ENCODE peak calls at places on chromosomes 6 and 20, in nine cellular contexts. One of them, this sample, is unnamed.

GRCh38 chr20:36784900-36785299 is 11.3 kb upstream of the DSN1 start:
- DNase-seq in Peyer's patch: no peak
- DNase-seq in uterus: peak
- DNase-seq in cardiac fibroblast: peak
- DNase-seq in mesenchymal stem cell: no peak
- DNase-seq in right cardiac atrium: peak
- DNase-seq in brain microvascular endothelial cell: no peak
- DNase-seq in foreskin fibroblast: peak
- DNase-seq in GM23248: peak
- DNase-seq in this sample: no peak

GRCh38 chr20:51600016-51600420 is 57.5 kb upstream of the NFATC2 start:
- DNase-seq in Peyer's patch: no peak
- DNase-seq in uterus: no peak
- DNase-seq in cardiac fibroblast: no peak
- DNase-seq in mesenchymal stem cell: peak
- DNase-seq in right cardiac atrium: no peak
- DNase-seq in brain microvascular endothelial cell: no peak
- DNase-seq in foreskin fibroblast: peak
- DNase-seq in GM23248: no peak
- DNase-seq in this sample: no peak

GRCh38 chr6:119129148-119129967 is 50.9 kb upstream of the FAM184A start:
- DNase-seq in Peyer's patch: no peak
- DNase-seq in uterus: no peak
- DNase-seq in cardiac fibroblast: peak
- DNase-seq in mesenchymal stem cell: peak
- DNase-seq in right cardiac atrium: no peak
- DNase-seq in brain microvascular endothelial cell: peak
- DNase-seq in foreskin fibroblast: peak
- DNase-seq in GM23248: peak
- DNase-seq in this sample: no peak

GRCh38 chr6:160041608-160042007 is 72.7 kb downstream of the IGF2R start:
- DNase-seq in Peyer's patch: no peak
- DNase-seq in uterus: no peak
- DNase-seq in cardiac fibroblast: peak
- DNase-seq in mesenchymal stem cell: no peak
- DNase-seq in right cardiac atrium: peak
- DNase-seq in brain microvascular endothelial cell: peak
- DNase-seq in foreskin fibroblast: peak
- DNase-seq in GM23248: peak
- DNase-seq in this sample: peak

GRCh38 chr6:166678426-166678825 is 51.4 kb upstream of the RPS6KA2 start:
- DNase-seq in Peyer's patch: no peak
- DNase-seq in uterus: no peak
- DNase-seq in cardiac fibroblast: peak
- DNase-seq in mesenchymal stem cell: peak
- DNase-seq in right cardiac atrium: no peak
- DNase-seq in brain microvascular endothelial cell: no peak
- DNase-seq in foreskin fibroblast: no peak
- DNase-seq in GM23248: no peak
- DNase-seq in this sample: no peak

GRCh38 chr6:34657307-34657978 is 39.1 kb downstream of the ILRUN start:
- DNase-seq in Peyer's patch: no peak
- DNase-seq in uterus: peak
- DNase-seq in cardiac fibroblast: peak
- DNase-seq in mesenchymal stem cell: peak
- DNase-seq in right cardiac atrium: no peak
- DNase-seq in brain microvascular endothelial cell: peak
- DNase-seq in foreskin fibroblast: peak
- DNase-seq in GM23248: peak
- DNase-seq in this sample: peak

GRCh38 chr6:89630488-89630887 is 8.1 kb downstream of the LYRM2 start:
- DNase-seq in Peyer's patch: no peak
- DNase-seq in uterus: no peak
- DNase-seq in cardiac fibroblast: no peak
- DNase-seq in mesenchymal stem cell: no peak
- DNase-seq in right cardiac atrium: peak
- DNase-seq in brain microvascular endothelial cell: no peak
- DNase-seq in foreskin fibroblast: no peak
- DNase-seq in GM23248: no peak
- DNase-seq in this sample: no peak

GRCh38 chr6:156269751-156270369 is 507.3 kb upstream of the ARID1B start:
- DNase-seq in Peyer's patch: no peak
- DNase-seq in uterus: no peak
- DNase-seq in cardiac fibroblast: no peak
- DNase-seq in mesenchymal stem cell: no peak
- DNase-seq in right cardiac atrium: no peak
- DNase-seq in brain microvascular endothelial cell: no peak
- DNase-seq in foreskin fibroblast: no peak
- DNase-seq in GM23248: no peak
- DNase-seq in this sample: no peak

GRCh38 chr6:23339268-23339667 is 769.9 kb downstream of the HDGFL1 start:
- DNase-seq in Peyer's patch: no peak
- DNase-seq in uterus: no peak
- DNase-seq in cardiac fibroblast: no peak
- DNase-seq in mesenchymal stem cell: no peak
- DNase-seq in right cardiac atrium: no peak
- DNase-seq in brain microvascular endothelial cell: no peak
- DNase-seq in foreskin fibroblast: no peak
- DNase-seq in GM23248: no peak
- DNase-seq in this sample: no peak

GRCh38 chr20:13412806-13413445 is 191.9 kb downstream of the ISM1 start:
- DNase-seq in Peyer's patch: no peak
- DNase-seq in uterus: no peak
- DNase-seq in cardiac fibroblast: no peak
- DNase-seq in mesenchymal stem cell: no peak
- DNase-seq in right cardiac atrium: no peak
- DNase-seq in brain microvascular endothelial cell: no peak
- DNase-seq in foreskin fibroblast: no peak
- DNase-seq in GM23248: no peak
- DNase-seq in this sample: no peak

GRCh38 chr6:134182528-134182927 is 130.1 kb upstream of the SLC2A12 start:
- DNase-seq in Peyer's patch: no peak
- DNase-seq in uterus: no peak
- DNase-seq in cardiac fibroblast: no peak
- DNase-seq in mesenchymal stem cell: no peak
- DNase-seq in right cardiac atrium: no peak
- DNase-seq in brain microvascular endothelial cell: no peak
- DNase-seq in foreskin fibroblast: no peak
- DNase-seq in GM23248: no peak
- DNase-seq in this sample: no peak

GRCh38 chr20:46137816-46138215 is 19.7 kb downstream of the CD40 start:
- DNase-seq in Peyer's patch: no peak
- DNase-seq in uterus: no peak
- DNase-seq in cardiac fibroblast: no peak
- DNase-seq in mesenchymal stem cell: no peak
- DNase-seq in right cardiac atrium: no peak
- DNase-seq in brain microvascular endothelial cell: no peak
- DNase-seq in foreskin fibroblast: no peak
- DNase-seq in GM23248: no peak
- DNase-seq in this sample: no peak

GRCh38 chr6:75852721-75853120 is 103.7 kb downstream of the MYO6 start:
- DNase-seq in Peyer's patch: no peak
- DNase-seq in uterus: no peak
- DNase-seq in cardiac fibroblast: peak
- DNase-seq in mesenchymal stem cell: peak
- DNase-seq in right cardiac atrium: no peak
- DNase-seq in brain microvascular endothelial cell: peak
- DNase-seq in foreskin fibroblast: peak
- DNase-seq in GM23248: peak
- DNase-seq in this sample: no peak

GRCh38 chr6:149642829-149643580 is 5.5 kb downstream of the KATNA1 start:
- DNase-seq in Peyer's patch: no peak
- DNase-seq in uterus: no peak
- DNase-seq in cardiac fibroblast: peak
- DNase-seq in mesenchymal stem cell: no peak
- DNase-seq in right cardiac atrium: no peak
- DNase-seq in brain microvascular endothelial cell: peak
- DNase-seq in foreskin fibroblast: peak
- DNase-seq in GM23248: peak
- DNase-seq in this sample: peak

GRCh38 chr20:40255368-40255767 is 433.7 kb downstream of the MAFB start:
- DNase-seq in Peyer's patch: no peak
- DNase-seq in uterus: no peak
- DNase-seq in cardiac fibroblast: no peak
- DNase-seq in mesenchymal stem cell: no peak
- DNase-seq in right cardiac atrium: no peak
- DNase-seq in brain microvascular endothelial cell: no peak
- DNase-seq in foreskin fibroblast: peak
- DNase-seq in GM23248: peak
- DNase-seq in this sample: no peak

GRCh38 chr20:49812463-49813304 is at the start of gene SLC9A8:
- DNase-seq in Peyer's patch: peak
- DNase-seq in uterus: peak
- DNase-seq in cardiac fibroblast: peak
- DNase-seq in mesenchymal stem cell: peak
- DNase-seq in right cardiac atrium: peak
- DNase-seq in brain microvascular endothelial cell: peak
- DNase-seq in foreskin fibroblast: peak
- DNase-seq in GM23248: peak
- DNase-seq in this sample: no peak

GRCh38 chr6:24777227-24777626 is 2.5 kb downstream of the GMNN start:
- DNase-seq in Peyer's patch: no peak
- DNase-seq in uterus: no peak
- DNase-seq in cardiac fibroblast: no peak
- DNase-seq in mesenchymal stem cell: no peak
- DNase-seq in right cardiac atrium: no peak
- DNase-seq in brain microvascular endothelial cell: no peak
- DNase-seq in foreskin fibroblast: peak
- DNase-seq in GM23248: peak
- DNase-seq in this sample: no peak
- H3K4me3 ChIP-seq in Peyer's patch: no peak
- H3K4me3 ChIP-seq in uterus: no peak
- H3K4me3 ChIP-seq in cardiac fibroblast: no peak
- H3K4me3 ChIP-seq in mesenchymal stem cell: no peak
- H3K4me3 ChIP-seq in right cardiac atrium: no peak
- H3K4me3 ChIP-seq in brain microvascular endothelial cell: no peak
- H3K4me3 ChIP-seq in foreskin fibroblast: peak
- H3K4me3 ChIP-seq in GM23248: peak
- H3K4me3 ChIP-seq in this sample: no peak

GRCh38 chr6:138500045-138500665 is 861 bp upstream of the NHSL1 start:
- DNase-seq in Peyer's patch: no peak
- DNase-seq in uterus: no peak
- DNase-seq in cardiac fibroblast: no peak
- DNase-seq in mesenchymal stem cell: no peak
- DNase-seq in right cardiac atrium: no peak
- DNase-seq in brain microvascular endothelial cell: no peak
- DNase-seq in foreskin fibroblast: no peak
- DNase-seq in GM23248: no peak
- DNase-seq in this sample: no peak
- H3K4me3 ChIP-seq in Peyer's patch: no peak
- H3K4me3 ChIP-seq in uterus: no peak
- H3K4me3 ChIP-seq in cardiac fibroblast: no peak
- H3K4me3 ChIP-seq in mesenchymal stem cell: no peak
- H3K4me3 ChIP-seq in right cardiac atrium: no peak
- H3K4me3 ChIP-seq in brain microvascular endothelial cell: no peak
- H3K4me3 ChIP-seq in foreskin fibroblast: no peak
- H3K4me3 ChIP-seq in GM23248: no peak
- H3K4me3 ChIP-seq in this sample: no peak

DNA sequence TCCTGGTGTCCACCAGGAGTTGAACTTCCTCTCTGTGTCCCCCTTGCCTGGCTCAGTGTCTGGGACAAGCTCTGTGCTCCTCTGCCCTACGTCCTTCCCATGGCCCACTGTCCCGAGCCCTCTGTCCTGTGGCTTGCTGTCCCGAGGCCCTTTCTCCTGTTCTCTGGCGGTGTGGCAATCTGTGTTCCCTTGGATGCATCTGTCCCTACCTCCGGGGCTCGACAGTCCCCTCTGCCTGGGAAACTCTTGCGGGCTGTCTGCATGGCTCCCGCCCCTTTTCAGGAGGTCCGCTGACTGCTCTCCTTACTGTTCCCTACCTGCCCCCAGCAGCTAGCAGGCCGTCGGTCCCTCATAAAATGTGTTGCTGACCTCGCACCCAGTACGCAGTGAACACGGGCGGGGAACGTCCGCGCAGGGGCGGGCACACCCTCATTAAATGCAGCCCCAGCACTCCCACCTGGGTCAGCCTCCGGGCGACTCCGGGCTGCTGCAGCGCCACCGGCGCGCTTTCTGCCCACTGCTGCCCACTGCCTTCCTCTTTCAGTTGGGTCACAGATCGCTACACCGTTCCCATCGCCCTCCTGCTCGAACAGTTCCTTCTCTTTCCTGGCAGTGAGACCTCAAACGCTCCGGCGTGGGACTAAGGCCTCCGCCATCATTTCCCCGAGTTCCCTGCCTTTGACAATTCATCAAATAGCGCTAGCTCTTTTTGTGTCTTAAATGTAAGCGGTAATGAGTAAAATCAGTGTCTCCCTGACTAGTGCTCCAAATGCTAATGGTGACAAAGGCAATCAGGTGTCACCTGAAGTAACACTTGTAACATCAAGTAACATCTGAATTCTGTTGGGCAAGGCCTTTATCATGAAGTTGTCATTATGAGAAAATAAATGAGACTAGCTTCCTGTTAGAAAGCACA is 60.5 kb downstream of the RSPH3 start:
- DNase-seq in Peyer's patch: no peak
- DNase-seq in uterus: no peak
- DNase-seq in cardiac fibroblast: no peak
- DNase-seq in mesenchymal stem cell: no peak
- DNase-seq in right cardiac atrium: no peak
- DNase-seq in brain microvascular endothelial cell: no peak
- DNase-seq in foreskin fibroblast: peak
- DNase-seq in GM23248: peak
- DNase-seq in this sample: no peak
- H3K4me3 ChIP-seq in Peyer's patch: peak
- H3K4me3 ChIP-seq in uterus: no peak
- H3K4me3 ChIP-seq in cardiac fibroblast: peak
- H3K4me3 ChIP-seq in mesenchymal stem cell: peak
- H3K4me3 ChIP-seq in right cardiac atrium: no peak
- H3K4me3 ChIP-seq in brain microvascular endothelial cell: peak
- H3K4me3 ChIP-seq in foreskin fibroblast: peak
- H3K4me3 ChIP-seq in GM23248: peak
- H3K4me3 ChIP-seq in this sample: no peak

GRCh38 chr20:31718952-31719643 is 3.6 kb downstream of the BCL2L1 start:
- DNase-seq in Peyer's patch: no peak
- DNase-seq in uterus: no peak
- DNase-seq in cardiac fibroblast: no peak
- DNase-seq in mesenchymal stem cell: no peak
- DNase-seq in right cardiac atrium: no peak
- DNase-seq in brain microvascular endothelial cell: no peak
- DNase-seq in foreskin fibroblast: peak
- DNase-seq in GM23248: no peak
- DNase-seq in this sample: no peak

GRCh38 chr20:31716818-31717477 is 5.7 kb downstream of the BCL2L1 start:
- DNase-seq in Peyer's patch: no peak
- DNase-seq in uterus: no peak
- DNase-seq in cardiac fibroblast: no peak
- DNase-seq in mesenchymal stem cell: no peak
- DNase-seq in right cardiac atrium: no peak
- DNase-seq in brain microvascular endothelial cell: no peak
- DNase-seq in foreskin fibroblast: no peak
- DNase-seq in GM23248: no peak
- DNase-seq in this sample: no peak

GRCh38 chr20:31715766-31716165 is 6.9 kb downstream of the BCL2L1 start:
- DNase-seq in Peyer's patch: peak
- DNase-seq in uterus: no peak
- DNase-seq in cardiac fibroblast: no peak
- DNase-seq in mesenchymal stem cell: no peak
- DNase-seq in right cardiac atrium: no peak
- DNase-seq in brain microvascular endothelial cell: no peak
- DNase-seq in foreskin fibroblast: no peak
- DNase-seq in GM23248: no peak
- DNase-seq in this sample: no peak

GRCh38 chr20:31716351-31716750 is 6.3 kb downstream of the BCL2L1 start:
- DNase-seq in Peyer's patch: no peak
- DNase-seq in uterus: no peak
- DNase-seq in cardiac fibroblast: no peak
- DNase-seq in mesenchymal stem cell: no peak
- DNase-seq in right cardiac atrium: no peak
- DNase-seq in brain microvascular endothelial cell: no peak
- DNase-seq in foreskin fibroblast: peak
- DNase-seq in GM23248: no peak
- DNase-seq in this sample: no peak

GRCh38 chr20:31717478-31717946 is 5.2 kb downstream of the BCL2L1 start:
- DNase-seq in Peyer's patch: no peak
- DNase-seq in uterus: no peak
- DNase-seq in cardiac fibroblast: no peak
- DNase-seq in mesenchymal stem cell: no peak
- DNase-seq in right cardiac atrium: no peak
- DNase-seq in brain microvascular endothelial cell: no peak
- DNase-seq in foreskin fibroblast: no peak
- DNase-seq in GM23248: no peak
- DNase-seq in this sample: no peak
- H3K4me3 ChIP-seq in Peyer's patch: no peak
- H3K4me3 ChIP-seq in uterus: no peak
- H3K4me3 ChIP-seq in cardiac fibroblast: no peak
- H3K4me3 ChIP-seq in mesenchymal stem cell: no peak
- H3K4me3 ChIP-seq in right cardiac atrium: peak
- H3K4me3 ChIP-seq in brain microvascular endothelial cell: no peak
- H3K4me3 ChIP-seq in foreskin fibroblast: no peak
- H3K4me3 ChIP-seq in GM23248: peak
- H3K4me3 ChIP-seq in this sample: no peak